ENCODE peak calls at places on chromosome 18, in seven cellular contexts. Z is GM20000, Q is cardiac muscle cell, C is left ventricle myocardium inferior, F is fibroblast of mammary gland, A is kidney, B is GM23338. N is an unnamed sample.

GRCh38 chr18:11407900-11408299 is 201.5 kb upstream of the SLC35G4 start:
- DNase-seq in Z (no peak), Q (peak), C (no peak), F (peak), A (no peak), B (no peak), N (no peak)

GRCh38 chr18:73901589-73901988 is 246.0 kb downstream of the FBXO15 start:
- DNase-seq in Z (no peak), Q (no peak), C (no peak), F (no peak), A (no peak), B (no peak), N (no peak)

GRCh38 chr18:3451166-3451988 is 1.4 kb downstream of the TGIF1 start:
- DNase-seq in Z (peak), Q (peak), C (peak), F (peak), A (peak), B (peak), N (peak)

GRCh38 chr18:23137093-23137640 is 1.9 kb downstream of the CABLES1 start:
- DNase-seq in Z (peak), Q (peak), C (no peak), F (no peak), A (no peak), B (peak), N (no peak)

GRCh38 chr18:26227051-26227672 is 917 bp downstream of the TAF4B start:
- DNase-seq in Z (no peak), Q (peak), C (no peak), F (peak), A (no peak), B (peak), N (no peak)

GRCh38 chr18:22169011-22169888 is at the start of gene GATA6:
- DNase-seq in Z (peak), Q (peak), C (peak), F (peak), A (peak), B (peak), N (peak)

GRCh38 chr18:7038330-7038846 is 79.2 kb downstream of the LAMA1 start:
- DNase-seq in Z (no peak), Q (peak), C (peak), F (peak), A (peak), B (peak), N (peak)

GRCh38 chr18:41513438-41513837 is 441.6 kb upstream of the PIK3C3 start:
- DNase-seq in Z (no peak), Q (no peak), C (no peak), F (no peak), A (no peak), B (no peak), N (no peak)

GRCh38 chr18:22346968-22347611 is 70.6 kb downstream of the CTAGE1 start:
- DNase-seq in Z (peak), Q (peak), C (peak), F (peak), A (peak), B (peak), N (no peak)

GRCh38 chr18:70419526-70419925 is 130.7 kb downstream of the SOCS6 start:
- DNase-seq in Z (no peak), Q (peak), C (no peak), F (peak), A (no peak), B (no peak), N (no peak)

GRCh38 chr18:70322928-70323327 is 34.1 kb downstream of the SOCS6 start:
- DNase-seq in Z (no peak), Q (peak), C (no peak), F (peak), A (no peak), B (no peak), N (no peak)

GRCh38 chr18:22709288-22710060 is 223.7 kb upstream of the RBBP8 start:
- DNase-seq in Z (no peak), Q (peak), C (no peak), F (peak), A (no peak), B (no peak), N (no peak)

GRCh38 chr18:8661754-8662573 is 43.4 kb upstream of the MTCL1 start:
- DNase-seq in Z (no peak), Q (peak), C (no peak), F (no peak), A (no peak), B (peak), N (no peak)

GRCh38 chr18:33802955-33803354 is 224.9 kb downstream of the ASXL3 start:
- DNase-seq in Z (no peak), Q (no peak), C (no peak), F (no peak), A (no peak), B (no peak), N (no peak)

GRCh38 chr18:31563778-31564177 is 27.9 kb upstream of the TTR start:
- DNase-seq in Z (no peak), Q (peak), C (no peak), F (no peak), A (no peak), B (no peak), N (no peak)

GRCh38 chr18:10406172-10406663 is 48.2 kb upstream of the APCDD1 start:
- DNase-seq in Z (no peak), Q (no peak), C (no peak), F (no peak), A (peak), B (peak), N (no peak)

GRCh38 chr18:8300749-8301148 is 308.5 kb upstream of the RAB12 start:
- DNase-seq in Z (no peak), Q (peak), C (no peak), F (peak), A (no peak), B (no peak), N (no peak)

GRCh38 chr18:37511933-37512332 is 53.7 kb downstream of the CELF4 start:
- DNase-seq in Z (no peak), Q (no peak), C (no peak), F (no peak), A (no peak), B (no peak), N (no peak)

GRCh38 chr18:68667121-68667520 is 47.8 kb downstream of the TMX3 start:
- DNase-seq in Z (no peak), Q (peak), C (no peak), F (peak), A (no peak), B (no peak), N (no peak)

GRCh38 chr18:3704556-3705162 is 254.7 kb downstream of the TGIF1 start:
- DNase-seq in Z (no peak), Q (peak), C (no peak), F (no peak), A (no peak), B (no peak), N (no peak)

GRCh38 chr18:50286391-50287027 is 983 bp downstream of the CXXC1 start:
- DNase-seq in Z (no peak), Q (peak), C (no peak), F (peak), A (peak), B (peak), N (peak)

GRCh38 chr18:76859474-76860339 is 37.4 kb downstream of the ZNF236 start:
- DNase-seq in Z (peak), Q (no peak), C (no peak), F (no peak), A (no peak), B (no peak), N (peak)

GRCh38 chr18:79510046-79510685 is 114.4 kb downstream of the NFATC1 start:
- DNase-seq in Z (no peak), Q (no peak), C (no peak), F (no peak), A (peak), B (no peak), N (no peak)

GRCh38 chr18:58049000-58049688 is 5.1 kb downstream of the NEDD4L start:
- DNase-seq in Z (no peak), Q (no peak), C (no peak), F (no peak), A (no peak), B (no peak), N (no peak)

GRCh38 chr18:58052960-58053359 is 8.9 kb downstream of the NEDD4L start:
- DNase-seq in Z (no peak), Q (no peak), C (no peak), F (no peak), A (no peak), B (no peak), N (no peak)

GRCh38 chr18:58054041-58054733 is 10.2 kb downstream of the NEDD4L start:
- DNase-seq in Z (no peak), Q (peak), C (no peak), F (peak), A (no peak), B (peak), N (no peak)

GRCh38 chr18:58048243-58048642 is 4.2 kb downstream of the NEDD4L start:
- DNase-seq in Z (no peak), Q (no peak), C (no peak), F (no peak), A (no peak), B (no peak), N (no peak)

GRCh38 chr18:58051765-58052460 is 7.9 kb downstream of the NEDD4L start:
- DNase-seq in Z (peak), Q (peak), C (no peak), F (peak), A (no peak), B (no peak), N (no peak)
- TF ChIP-seq CTCF in Z (peak), Q (peak), C (peak), F (peak), A (peak), B (no peak), N (no peak)

GRCh38 chr18:35182151-35182550 is 58.7 kb upstream of the ZNF397 start:
- DNase-seq in Z (no peak), Q (no peak), C (no peak), F (no peak), A (no peak), B (no peak), N (no peak)

GRCh38 chr18:35186491-35187034 is 54.3 kb upstream of the ZNF397 start:
- DNase-seq in Z (no peak), Q (no peak), C (no peak), F (no peak), A (no peak), B (no peak), N (no peak)

GRCh38 chr18:35183846-35184245 is 57.0 kb upstream of the ZNF397 start:
- DNase-seq in Z (no peak), Q (no peak), C (no peak), F (no peak), A (no peak), B (no peak), N (no peak)

GRCh38 chr18:35189510-35189909 is 51.3 kb upstream of the ZNF397 start:
- DNase-seq in Z (no peak), Q (peak), C (no peak), F (peak), A (no peak), B (no peak), N (no peak)

DNA sequence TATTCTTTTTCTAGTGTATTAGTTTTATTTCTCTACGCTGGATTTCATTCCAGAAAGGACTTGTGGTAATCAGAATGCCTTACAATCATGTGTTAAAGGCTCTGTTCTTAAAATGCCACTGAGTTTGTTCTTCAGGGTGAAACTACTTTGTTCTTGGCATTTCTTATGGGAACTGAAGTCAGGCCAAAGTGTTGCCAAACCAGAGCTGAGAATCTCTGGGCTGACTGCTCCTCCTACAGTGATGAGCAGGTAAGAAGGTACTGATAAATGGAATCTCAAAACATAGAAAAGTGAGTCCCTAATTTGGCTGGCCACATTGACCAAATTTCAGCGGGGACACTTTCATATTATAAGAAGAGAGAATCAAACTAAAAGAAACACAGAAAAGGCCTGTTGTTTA is 55.1 kb upstream of the ZNF397 start:
- DNase-seq in Z (no peak), Q (peak), C (no peak), F (peak), A (no peak), B (no peak), N (no peak)
- TF ChIP-seq CTCF in Z (no peak), Q (no peak), C (no peak), F (no peak), A (no peak), B (peak), N (no peak)

GRCh38 chr18:65227970-65228369 is 522.8 kb upstream of the CDH7 start:
- DNase-seq in Z (no peak), Q (no peak), C (no peak), F (no peak), A (no peak), B (peak), N (no peak)
- TF ChIP-seq CTCF in Z (no peak), Q (no peak), C (no peak), F (no peak), A (no peak), B (peak), N (no peak)

GRCh38 chr18:36427831-36428230 is 130.3 kb downstream of the FHOD3 start:
- DNase-seq in Z (no peak), Q (no peak), C (no peak), F (no peak), A (no peak), B (no peak), N (no peak)

GRCh38 chr18:36420826-36421225 is 123.3 kb downstream of the FHOD3 start:
- DNase-seq in Z (no peak), Q (no peak), C (no peak), F (peak), A (no peak), B (no peak), N (no peak)

GRCh38 chr18:36427369-36427768 is 129.9 kb downstream of the FHOD3 start:
- DNase-seq in Z (no peak), Q (no peak), C (no peak), F (no peak), A (no peak), B (no peak), N (no peak)

GRCh38 chr18:36428431-36429029 is 131.0 kb downstream of the FHOD3 start:
- DNase-seq in Z (no peak), Q (no peak), C (no peak), F (no peak), A (no peak), B (no peak), N (no peak)

GRCh38 chr18:36424741-36425142 is 127.2 kb downstream of the FHOD3 start:
- DNase-seq in Z (no peak), Q (no peak), C (no peak), F (no peak), A (no peak), B (no peak), N (no peak)
- TF ChIP-seq CTCF in Z (no peak), Q (no peak), C (no peak), F (no peak), A (peak), B (no peak), N (no peak)

DNA sequence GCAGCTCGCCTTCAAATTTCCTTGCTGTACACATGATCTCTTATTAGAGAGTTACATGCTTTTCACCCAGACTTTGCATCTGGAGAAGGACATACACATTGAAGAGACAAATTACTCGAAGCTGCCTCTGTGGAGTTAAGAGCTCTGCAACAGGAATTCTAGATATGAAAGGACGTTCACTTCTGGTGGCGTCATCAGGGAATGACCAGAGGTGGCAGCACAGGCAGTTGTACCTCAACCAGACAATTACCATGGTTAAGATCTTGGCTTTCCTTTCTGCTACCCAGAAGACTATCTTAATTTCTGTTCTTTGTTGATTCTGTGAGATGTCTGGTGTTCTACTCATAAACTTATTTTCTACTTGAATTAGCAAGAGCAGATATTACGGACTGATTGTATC is 39.1 kb upstream of the MC4R start:
- DNase-seq in Z (no peak), Q (no peak), C (no peak), F (no peak), A (no peak), B (peak), N (no peak)
- TF ChIP-seq CTCF in Z (no peak), Q (no peak), C (no peak), F (no peak), A (no peak), B (peak), N (no peak)

DNA sequence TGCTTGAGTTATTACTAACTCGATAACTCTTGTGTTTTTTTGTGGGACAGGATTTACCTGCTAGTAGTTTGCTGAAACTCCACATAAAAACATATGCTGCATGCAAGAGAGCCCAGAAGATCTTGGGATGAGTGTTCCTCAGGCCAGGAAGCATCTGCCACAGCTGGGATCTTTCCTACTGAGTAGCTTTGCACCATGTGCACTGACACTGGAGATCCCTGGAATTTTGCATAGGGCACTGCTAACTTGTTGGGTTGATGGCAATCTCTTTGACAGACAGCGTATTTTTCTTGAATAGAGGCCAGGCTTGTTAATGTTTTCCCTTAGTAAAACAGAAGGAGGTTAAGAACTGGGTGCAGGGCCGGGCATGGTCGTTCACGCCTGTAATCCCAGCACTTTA is 808 bp upstream of the SERPINB11 start:
- DNase-seq in Z (no peak), Q (no peak), C (no peak), F (no peak), A (no peak), B (no peak), N (no peak)
- TF ChIP-seq CTCF in Z (no peak), Q (no peak), C (no peak), F (no peak), A (no peak), B (no peak), N (no peak)

GRCh38 chr18:44453505-44453904 is 227.2 kb upstream of the SETBP1 start:
- DNase-seq in Z (no peak), Q (no peak), C (no peak), F (peak), A (no peak), B (no peak), N (no peak)

GRCh38 chr18:44464401-44465185 is 216.1 kb upstream of the SETBP1 start:
- DNase-seq in Z (no peak), Q (no peak), C (no peak), F (peak), A (no peak), B (no peak), N (no peak)

DNA sequence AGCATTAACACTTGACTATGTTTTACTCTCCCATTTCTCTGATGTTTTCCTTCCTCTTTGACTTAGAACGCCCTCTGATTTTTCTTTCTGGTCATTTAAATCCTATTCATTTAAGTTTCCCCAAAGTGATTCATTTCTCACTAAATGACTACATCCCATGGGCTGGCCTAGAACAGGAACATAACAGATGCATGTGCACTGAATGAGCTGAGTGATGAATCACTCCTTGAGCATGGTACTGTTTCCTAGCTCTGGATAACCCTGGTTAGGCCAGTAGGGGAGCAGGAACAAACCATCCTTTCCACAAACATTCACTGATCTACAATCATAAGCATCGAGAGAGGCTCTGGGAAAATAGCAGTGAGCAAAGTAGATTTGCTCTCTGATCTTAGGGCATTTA is 221.9 kb upstream of the SETBP1 start:
- DNase-seq in Z (no peak), Q (peak), C (no peak), F (peak), A (no peak), B (no peak), N (no peak)
- TF ChIP-seq CTCF in Z (no peak), Q (no peak), C (no peak), F (peak), A (no peak), B (no peak), N (no peak)

DNA sequence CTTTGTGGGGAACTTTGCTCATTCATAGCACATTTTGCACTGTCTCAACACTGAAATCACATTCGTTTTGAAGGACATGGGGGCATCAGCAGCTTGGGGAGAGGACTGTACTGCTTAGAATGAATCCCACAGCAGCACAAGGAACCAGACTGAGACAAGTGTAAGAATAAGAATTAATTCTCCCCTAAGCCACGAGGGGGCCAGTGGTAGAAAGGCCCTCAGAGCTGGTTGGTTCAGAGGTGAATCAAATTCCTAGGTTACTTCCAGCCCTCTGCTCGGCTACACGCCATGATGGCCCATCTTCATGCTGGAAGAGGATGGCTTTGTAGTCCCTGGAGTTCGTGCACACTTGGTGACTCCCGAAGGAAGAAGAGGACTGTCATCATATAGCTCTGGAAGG is 12.0 kb upstream of the MC5R start:
- DNase-seq in Z (no peak), Q (no peak), C (no peak), F (no peak), A (no peak), B (peak), N (no peak)
- TF ChIP-seq CTCF in Z (no peak), Q (no peak), C (no peak), F (peak), A (no peak), B (peak), N (no peak)

GRCh38 chr18:49167084-49167483 is 216.3 kb upstream of the SMAD7 start:
- DNase-seq in Z (no peak), Q (no peak), C (no peak), F (no peak), A (no peak), B (no peak), N (no peak)

GRCh38 chr18:49168281-49168680 is 217.5 kb upstream of the SMAD7 start:
- DNase-seq in Z (no peak), Q (no peak), C (no peak), F (no peak), A (no peak), B (no peak), N (no peak)

GRCh38 chr18:49170925-49171509 is 220.3 kb upstream of the SMAD7 start:
- DNase-seq in Z (no peak), Q (no peak), C (no peak), F (no peak), A (no peak), B (no peak), N (no peak)

GRCh38 chr18:49170145-49170544 is 219.4 kb upstream of the SMAD7 start:
- DNase-seq in Z (no peak), Q (no peak), C (no peak), F (no peak), A (no peak), B (no peak), N (no peak)

GRCh38 chr18:49168970-49169619 is 218.3 kb upstream of the SMAD7 start:
- DNase-seq in Z (peak), Q (no peak), C (no peak), F (no peak), A (no peak), B (peak), N (peak)
- TF ChIP-seq CTCF in Z (peak), Q (no peak), C (no peak), F (no peak), A (peak), B (peak), N (no peak)